ENCODE peak calls at places on chromosomes 11 and 22, in four cellular contexts. G, N, E and V are unnamed samples.

GRCh38 chr22:23522642-23523251 is 57.3 kb downstream of the IGLL1 start:
- DNase-seq in N (no peak), E (no peak), G (no peak), V (no peak)

GRCh38 chr11:42770444-42771065 is 541.2 kb upstream of the API5 start:
- DNase-seq in N (no peak), G (no peak), E (no peak), V (no peak)

GRCh38 chr11:36492724-36493304 is 17.3 kb downstream of the TRAF6 start:
- DNase-seq in E (peak; percentile 42), G (peak; percentile 42), N (peak; percentile 48), V (peak; percentile 38)

GRCh38 chr22:36369004-36369921 is 18.5 kb downstream of the MYH9 start:
- DNase-seq in E (no peak), G (no peak), N (no peak), V (no peak)

GRCh38 chr11:46251954-46252353 is 25.5 kb upstream of the CREB3L1 start:
- DNase-seq in N (no peak), E (no peak), G (no peak), V (no peak)

GRCh38 chr11:26896716-26897115 is 97.2 kb upstream of the FIBIN start:
- DNase-seq in E (no peak), N (no peak), G (no peak), V (no peak)

GRCh38 chr11:67450796-67451657 is 1.5 kb downstream of the GPR152 start:
- DNase-seq in G (no peak), E (no peak), N (no peak), V (no peak)

GRCh38 chr22:38783095-38783710 is 10.7 kb downstream of the DNAL4 start:
- DNase-seq in G (no peak), E (no peak), N (no peak), V (no peak)

GRCh38 chr11:13207665-13208594 is 69.7 kb upstream of the BMAL1 start:
- DNase-seq in N (no peak), E (peak; percentile 39), G (no peak), V (peak; percentile 47)

GRCh38 chr11:94511932-94512781 is at the start of gene C11orf97:
- DNase-seq in N (peak; percentile 8), E (peak; percentile 41), G (no peak), V (no peak)

GRCh38 chr22:27107824-27108223 is 450.4 kb downstream of the MIAT start:
- DNase-seq in E (no peak), G (peak; percentile 70), N (peak; percentile 70), V (no peak)

GRCh38 chr11:8028766-8029165 is 41.6 kb downstream of the EIF3F start:
- DNase-seq in N (no peak), G (no peak), E (no peak), V (no peak)

GRCh38 chr22:20604776-20605221 is 97.4 kb downstream of the MED15 start:
- DNase-seq in E (no peak), N (no peak), G (no peak), V (no peak)

GRCh38 chr11:126879516-126879915 is 121.1 kb downstream of the KIRREL3 start:
- DNase-seq in E (no peak), N (no peak), G (no peak), V (no peak)

GRCh38 chr22:40620464-40621046 is 16.0 kb downstream of the MRTFA start:
- DNase-seq in E (no peak), G (peak; percentile 66), N (peak; percentile 32), V (no peak)

GRCh38 chr11:62853279-62853965 is 14.0 kb upstream of the WDR74 start:
- DNase-seq in E (peak; percentile 34), G (no peak), N (no peak), V (no peak)

GRCh38 chr11:64258946-64259532 is 7.7 kb downstream of the PLCB3 start:
- DNase-seq in G (no peak), N (no peak), E (no peak), V (no peak)

GRCh38 chr11:69122337-69122641 is 33.4 kb upstream of the SMIM38 start:
- DNase-seq in E (no peak), N (peak; percentile 32), G (no peak), V (no peak)

GRCh38 chr11:2690261-2690575 is 9.6 kb downstream of the KCNQ1OT1 start:
- DNase-seq in G (no peak), N (no peak), E (no peak), V (no peak)

GRCh38 chr22:41772645-41773044 is 27.8 kb upstream of the CCDC134 start:
- DNase-seq in N (peak; percentile 15), E (no peak), G (no peak), V (no peak)

GRCh38 chr11:28342704-28343103 is 234.5 kb downstream of the METTL15 start:
- DNase-seq in N (no peak), E (no peak), G (no peak), V (no peak)

GRCh38 chr11:28346209-28346608 is 238.0 kb downstream of the METTL15 start:
- DNase-seq in G (no peak), E (no peak), N (no peak), V (no peak)

GRCh38 chr11:28346721-28347120 is 238.5 kb downstream of the METTL15 start:
- DNase-seq in N (no peak), G (no peak), E (no peak), V (no peak)

GRCh38 chr11:28347351-28347750 is 239.2 kb downstream of the METTL15 start:
- DNase-seq in N (no peak), G (no peak), E (no peak), V (no peak)

DNA sequence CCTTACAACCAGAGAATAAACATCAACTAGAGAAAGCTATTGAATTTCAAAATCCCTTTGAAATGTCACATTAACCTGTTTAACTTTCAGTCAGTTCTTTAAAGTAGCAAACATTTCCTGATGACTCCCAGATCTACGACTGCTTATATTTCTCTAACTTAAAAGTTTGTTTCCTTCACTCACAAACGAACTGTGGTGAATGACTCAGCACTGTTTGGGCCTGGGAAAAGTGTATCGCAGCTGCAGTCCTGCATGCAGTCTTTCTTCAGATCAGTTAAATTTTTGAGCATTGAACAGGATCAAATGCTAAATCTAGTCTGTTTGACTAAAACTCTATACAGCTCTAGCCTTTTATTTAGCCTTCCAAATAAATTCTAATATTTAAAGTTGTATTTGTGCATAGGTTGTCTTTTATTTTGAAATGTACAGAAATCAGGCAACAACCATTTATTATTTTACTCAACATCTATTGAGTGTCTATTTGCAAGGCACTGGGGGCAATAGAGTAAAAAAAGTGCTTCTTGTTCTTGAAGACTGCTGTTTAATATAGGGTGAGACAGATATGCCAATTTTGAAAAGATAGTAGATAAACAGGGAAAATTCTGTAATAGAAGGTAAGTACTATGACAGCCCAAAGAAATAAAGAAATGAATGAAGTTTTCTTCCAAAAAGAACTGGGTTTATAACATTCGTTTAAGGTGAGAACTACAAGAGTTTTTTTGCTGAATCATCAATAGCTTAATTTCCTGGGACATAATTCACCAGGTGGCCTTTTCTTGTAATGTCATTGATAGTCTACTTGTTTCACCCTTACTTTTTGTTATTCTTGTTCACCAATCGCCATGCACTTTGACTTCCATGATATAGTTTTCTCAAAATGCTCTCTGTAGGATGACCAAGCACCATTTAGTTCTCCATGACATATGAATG is 235.4 kb downstream of the METTL15 start:
- DNase-seq in G (peak; percentile 45), E (no peak), N (peak; percentile 24), V (no peak)
- H3K27ac ChIP-seq in G (peak overlapping the region; percentile 45), E (no peak overlapping the region), N (peak overlapping the region; percentile 83), V (no peak overlapping the region)

GRCh38 chr11:1382831-1383607 is 6.7 kb upstream of the BRSK2 start:
- DNase-seq in E (peak; percentile 74), N (peak; percentile 90), G (peak; percentile 31), V (no peak)
- H3K27ac ChIP-seq in E (peak overlapping the region; percentile 79), N (peak overlapping the region; percentile 100), G (peak overlapping the region; percentile 69), V (peak overlapping the region; percentile 58)

GRCh38 chr22:49936018-49936972 is 17.9 kb downstream of the CRELD2 start:
- DNase-seq in N (no peak), G (no peak), E (peak; percentile 89), V (peak; percentile 74)
- H3K27ac ChIP-seq in N (peak overlapping the region; percentile 96), G (peak overlapping the region; percentile 75), E (peak overlapping the region; percentile 90), V (peak overlapping the region; percentile 72)

GRCh38 chr11:88326112-88326511 is 11.4 kb downstream of the CTSC start:
- DNase-seq in E (no peak), G (no peak), N (no peak), V (no peak)
- H3K27ac ChIP-seq in E (no peak overlapping the region), G (no peak overlapping the region), N (no peak overlapping the region), V (no peak overlapping the region)

GRCh38 chr22:25741692-25742626 is at the start of gene MYO18B:
- DNase-seq in G (no peak), E (no peak), N (no peak), V (no peak)

GRCh38 chr22:25742918-25743708 is 1.1 kb downstream of the MYO18B start:
- DNase-seq in E (no peak), N (no peak), G (no peak), V (no peak)

GRCh38 chr22:25735657-25736056 is 6.3 kb upstream of the MYO18B start:
- DNase-seq in G (no peak), N (no peak), E (no peak), V (no peak)

GRCh38 chr22:25736378-25737011 is 5.5 kb upstream of the MYO18B start:
- DNase-seq in G (no peak), N (no peak), E (peak; percentile 16), V (no peak)

DNA sequence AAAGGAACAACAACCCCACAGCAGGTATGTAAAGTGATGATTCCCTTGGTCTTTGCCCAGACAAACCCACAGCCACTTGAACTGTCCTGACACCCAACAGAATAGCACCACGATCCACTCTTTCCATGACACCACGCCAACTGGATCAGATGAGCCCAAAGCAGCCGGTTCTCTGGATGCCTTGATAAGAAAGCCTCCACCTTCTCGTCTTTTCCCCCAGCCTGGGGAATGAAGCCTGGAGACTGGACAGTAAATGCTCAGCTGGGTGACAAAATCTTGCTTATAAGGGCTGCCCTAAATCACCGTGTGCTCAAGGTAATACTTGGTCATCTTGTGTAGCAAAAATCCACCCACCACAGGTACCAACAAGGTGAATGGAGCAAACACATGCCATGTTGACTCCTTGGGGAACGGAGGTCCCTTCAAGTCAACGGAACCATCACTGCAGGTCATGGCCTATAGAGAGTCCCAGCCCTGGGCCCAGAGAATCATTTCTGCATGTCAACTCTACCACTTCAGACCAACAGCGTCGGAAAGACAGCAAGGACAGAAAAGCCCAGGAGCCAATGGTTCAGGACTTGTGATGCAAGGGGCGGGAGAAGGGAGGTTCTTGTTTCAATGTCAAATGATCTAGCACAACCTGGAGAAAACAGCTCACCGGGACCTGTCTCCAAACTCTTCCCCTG is 2.2 kb upstream of the MYO18B start:
- DNase-seq in E (no peak), N (no peak), G (no peak), V (no peak)
- H3K27ac ChIP-seq in E (no peak overlapping the region), N (no peak overlapping the region), G (no peak overlapping the region), V (no peak overlapping the region)

GRCh38 chr11:84091212-84091986 is 805.2 kb upstream of the CCDC90B start:
- DNase-seq in N (no peak), G (no peak), E (no peak), V (peak; percentile 1)
- H3K27ac ChIP-seq in N (no peak overlapping the region), G (no peak overlapping the region), E (no peak overlapping the region), V (no peak overlapping the region)

GRCh38 chr11:569273-569885 is 6.9 kb upstream of the PHRF1 start:
- DNase-seq in E (no peak), N (no peak), G (no peak), V (no peak)
- H3K27ac ChIP-seq in E (peak overlapping the region; percentile 48), N (peak overlapping the region; percentile 97), G (peak overlapping the region; percentile 96), V (no peak overlapping the region)